ENCODE peak calls at places on chromosomes 11 and 22, in eight cellular contexts. One of them, this sample, is unnamed.

GRCh38 chr11:67354314-67355022 is 1.1 kb upstream of the POLD4 start:
- DNase-seq in breast epithelium: no peak
- DNase-seq in lung: peak; percentile 68
- DNase-seq in astrocyte: peak; percentile 94
- DNase-seq in ovary: peak; percentile 78
- DNase-seq in esophagus squamous epithelium: no peak
- DNase-seq in endothelial cell of umbilical vein: peak; percentile 93
- DNase-seq in cardiac muscle cell: peak; percentile 93
- DNase-seq in this sample: peak; percentile 86

GRCh38 chr11:107689317-107690202 is 22.3 kb downstream of the SLN start:
- DNase-seq in esophagus squamous epithelium: no peak
- DNase-seq in ovary: peak; percentile 23
- DNase-seq in endothelial cell of umbilical vein: peak; percentile 67
- DNase-seq in breast epithelium: peak; percentile 23
- DNase-seq in cardiac muscle cell: peak; percentile 81
- DNase-seq in lung: peak; percentile 85
- DNase-seq in astrocyte: peak; percentile 26
- DNase-seq in this sample: peak; percentile 89

GRCh38 chr11:79437274-79437980 is 3.4 kb downstream of the TENM4 start:
- DNase-seq in endothelial cell of umbilical vein: peak; percentile 5
- DNase-seq in breast epithelium: no peak
- DNase-seq in astrocyte: peak; percentile 42
- DNase-seq in cardiac muscle cell: peak; percentile 44
- DNase-seq in lung: peak; percentile 45
- DNase-seq in ovary: peak; percentile 84
- DNase-seq in esophagus squamous epithelium: no peak
- DNase-seq in this sample: peak; percentile 94

GRCh38 chr22:24105661-24106060 is 75.6 kb upstream of the SUSD2 start:
- DNase-seq in endothelial cell of umbilical vein: no peak
- DNase-seq in lung: no peak
- DNase-seq in astrocyte: no peak
- DNase-seq in esophagus squamous epithelium: no peak
- DNase-seq in breast epithelium: no peak
- DNase-seq in cardiac muscle cell: no peak
- DNase-seq in ovary: no peak
- DNase-seq in this sample: no peak

GRCh38 chr11:119616586-119617342 is 112.2 kb downstream of the NECTIN1 start:
- DNase-seq in cardiac muscle cell: no peak
- DNase-seq in esophagus squamous epithelium: no peak
- DNase-seq in breast epithelium: no peak
- DNase-seq in ovary: no peak
- DNase-seq in lung: no peak
- DNase-seq in endothelial cell of umbilical vein: no peak
- DNase-seq in astrocyte: no peak
- DNase-seq in this sample: no peak

GRCh38 chr22:50057868-50058311 is at the start of gene TTLL8:
- DNase-seq in astrocyte: no peak
- DNase-seq in esophagus squamous epithelium: no peak
- DNase-seq in cardiac muscle cell: no peak
- DNase-seq in ovary: no peak
- DNase-seq in endothelial cell of umbilical vein: no peak
- DNase-seq in breast epithelium: no peak
- DNase-seq in lung: no peak
- DNase-seq in this sample: peak; percentile 51

GRCh38 chr11:93000511-93001476 is 31.3 kb downstream of the MTNR1B start:
- DNase-seq in lung: no peak
- DNase-seq in breast epithelium: no peak
- DNase-seq in endothelial cell of umbilical vein: peak; percentile 86
- DNase-seq in esophagus squamous epithelium: no peak
- DNase-seq in astrocyte: peak; percentile 82
- DNase-seq in ovary: no peak
- DNase-seq in cardiac muscle cell: peak; percentile 64
- DNase-seq in this sample: no peak

GRCh38 chr11:64250875-64251721 is at the start of gene PLCB3:
- DNase-seq in lung: peak; percentile 50
- DNase-seq in breast epithelium: no peak
- DNase-seq in astrocyte: no peak
- DNase-seq in esophagus squamous epithelium: no peak
- DNase-seq in endothelial cell of umbilical vein: peak; percentile 40
- DNase-seq in ovary: no peak
- DNase-seq in cardiac muscle cell: peak; percentile 58
- DNase-seq in this sample: peak; percentile 91

GRCh38 chr11:26228778-26229177 is 103.2 kb upstream of the ANO3 start:
- DNase-seq in cardiac muscle cell: peak; percentile 40
- DNase-seq in breast epithelium: no peak
- DNase-seq in ovary: no peak
- DNase-seq in lung: no peak
- DNase-seq in astrocyte: peak; percentile 45
- DNase-seq in esophagus squamous epithelium: no peak
- DNase-seq in endothelial cell of umbilical vein: peak; percentile 81
- DNase-seq in this sample: no peak

GRCh38 chr22:40021401-40022000 is 26.7 kb downstream of the FAM83F start:
- DNase-seq in lung: no peak
- DNase-seq in endothelial cell of umbilical vein: no peak
- DNase-seq in cardiac muscle cell: no peak
- DNase-seq in esophagus squamous epithelium: no peak
- DNase-seq in breast epithelium: no peak
- DNase-seq in astrocyte: no peak
- DNase-seq in ovary: no peak
- DNase-seq in this sample: no peak

GRCh38 chr11:26134481-26135355 is 197.2 kb upstream of the ANO3 start:
- DNase-seq in esophagus squamous epithelium: no peak
- DNase-seq in endothelial cell of umbilical vein: peak; percentile 7
- DNase-seq in astrocyte: no peak
- DNase-seq in ovary: no peak
- DNase-seq in breast epithelium: no peak
- DNase-seq in lung: no peak
- DNase-seq in cardiac muscle cell: peak; percentile 18
- DNase-seq in this sample: peak; percentile 68

GRCh38 chr22:29638678-29639077 is 35.2 kb downstream of the NF2 start:
- DNase-seq in astrocyte: no peak
- DNase-seq in breast epithelium: no peak
- DNase-seq in endothelial cell of umbilical vein: no peak
- DNase-seq in esophagus squamous epithelium: no peak
- DNase-seq in cardiac muscle cell: no peak
- DNase-seq in ovary: no peak
- DNase-seq in lung: no peak
- DNase-seq in this sample: no peak

GRCh38 chr11:128555606-128556005 is 31.8 kb downstream of the ETS1 start:
- DNase-seq in endothelial cell of umbilical vein: peak; percentile 49
- DNase-seq in breast epithelium: no peak
- DNase-seq in cardiac muscle cell: peak; percentile 39
- DNase-seq in esophagus squamous epithelium: no peak
- DNase-seq in astrocyte: no peak
- DNase-seq in lung: no peak
- DNase-seq in ovary: no peak
- DNase-seq in this sample: peak; percentile 85
- TF ChIP-seq CTCF in endothelial cell of umbilical vein: peak; percentile 40
- TF ChIP-seq CTCF in breast epithelium: no peak
- TF ChIP-seq CTCF in cardiac muscle cell: peak; percentile 51
- TF ChIP-seq CTCF in esophagus squamous epithelium: no peak
- TF ChIP-seq CTCF in astrocyte: peak; percentile 20
- TF ChIP-seq CTCF in lung: no peak
- TF ChIP-seq CTCF in ovary: no peak
- TF ChIP-seq CTCF in this sample: peak; percentile 82

GRCh38 chr22:48185071-48185470 is 1422.6 kb downstream of the TBC1D22A start:
- DNase-seq in lung: no peak
- DNase-seq in astrocyte: no peak
- DNase-seq in esophagus squamous epithelium: no peak
- DNase-seq in endothelial cell of umbilical vein: no peak
- DNase-seq in ovary: no peak
- DNase-seq in cardiac muscle cell: no peak
- DNase-seq in breast epithelium: no peak
- DNase-seq in this sample: no peak
- H3K9me3 ChIP-seq in lung: no peaks in the 10 kb centered on the region
- H3K9me3 ChIP-seq in astrocyte: peaks cover 11% of the 10 kb centered on the region
- H3K9me3 ChIP-seq in esophagus squamous epithelium: no peaks in the 10 kb centered on the region
- H3K9me3 ChIP-seq in endothelial cell of umbilical vein: peaks cover 19% of the 10 kb centered on the region
- H3K9me3 ChIP-seq in ovary: no peaks in the 10 kb centered on the region
- H3K9me3 ChIP-seq in cardiac muscle cell: no peaks in the 10 kb centered on the region
- H3K9me3 ChIP-seq in breast epithelium: no peaks in the 10 kb centered on the region
- H3K9me3 ChIP-seq in this sample: no peaks in the 10 kb centered on the region

DNA sequence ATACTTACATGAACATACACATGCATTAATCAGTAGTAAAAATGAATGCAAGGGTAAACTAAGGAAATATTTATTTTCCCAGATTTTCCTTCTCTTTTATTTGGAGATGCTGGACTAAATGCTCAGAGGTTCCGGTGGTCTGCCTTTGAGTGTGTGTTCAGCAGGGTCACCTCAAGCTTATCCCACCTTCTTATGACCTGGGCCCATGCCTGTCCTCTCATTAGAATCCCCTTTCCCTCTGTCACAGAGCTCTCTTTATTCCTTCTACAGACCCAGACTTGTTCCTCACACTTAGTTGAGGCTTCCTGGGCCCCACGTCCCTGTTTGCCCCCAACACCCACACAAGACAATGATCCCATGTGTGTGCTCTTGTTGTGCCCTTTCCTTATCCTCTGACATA is 61.6 kb upstream of the TOP3B start:
- DNase-seq in astrocyte: no peak
- DNase-seq in endothelial cell of umbilical vein: no peak
- DNase-seq in breast epithelium: no peak
- DNase-seq in cardiac muscle cell: no peak
- DNase-seq in esophagus squamous epithelium: no peak
- DNase-seq in lung: no peak
- DNase-seq in ovary: no peak
- DNase-seq in this sample: no peak
- TF ChIP-seq CTCF in astrocyte: no peak
- TF ChIP-seq CTCF in endothelial cell of umbilical vein: no peak
- TF ChIP-seq CTCF in breast epithelium: no peak
- TF ChIP-seq CTCF in cardiac muscle cell: no peak
- TF ChIP-seq CTCF in esophagus squamous epithelium: no peak
- TF ChIP-seq CTCF in lung: no peak
- TF ChIP-seq CTCF in ovary: no peak
- TF ChIP-seq CTCF in this sample: no peak

GRCh38 chr11:106306942-106307341 is 229.5 kb downstream of the AASDHPPT start:
- DNase-seq in breast epithelium: no peak
- DNase-seq in cardiac muscle cell: no peak
- DNase-seq in esophagus squamous epithelium: no peak
- DNase-seq in astrocyte: no peak
- DNase-seq in ovary: no peak
- DNase-seq in endothelial cell of umbilical vein: no peak
- DNase-seq in lung: no peak
- DNase-seq in this sample: no peak
- H3K9me3 ChIP-seq in breast epithelium: no peaks in the 10 kb centered on the region
- H3K9me3 ChIP-seq in cardiac muscle cell: no peaks in the 10 kb centered on the region
- H3K9me3 ChIP-seq in esophagus squamous epithelium: no peaks in the 10 kb centered on the region
- H3K9me3 ChIP-seq in astrocyte: no peaks in the 10 kb centered on the region
- H3K9me3 ChIP-seq in ovary: no peaks in the 10 kb centered on the region
- H3K9me3 ChIP-seq in endothelial cell of umbilical vein: no peaks in the 10 kb centered on the region
- H3K9me3 ChIP-seq in lung: peaks cover 3% of the 10 kb centered on the region
- H3K9me3 ChIP-seq in this sample: peaks cover 25% of the 10 kb centered on the region

GRCh38 chr11:90113541-90113940 is 20.9 kb upstream of the NAALAD2 start:
- DNase-seq in breast epithelium: no peak
- DNase-seq in cardiac muscle cell: peak; percentile 19
- DNase-seq in astrocyte: no peak
- DNase-seq in ovary: no peak
- DNase-seq in lung: no peak
- DNase-seq in esophagus squamous epithelium: no peak
- DNase-seq in endothelial cell of umbilical vein: peak; percentile 20
- DNase-seq in this sample: no peak
- TF ChIP-seq CTCF in breast epithelium: no peak
- TF ChIP-seq CTCF in cardiac muscle cell: peak; percentile 35
- TF ChIP-seq CTCF in astrocyte: peak; percentile 18
- TF ChIP-seq CTCF in ovary: no peak
- TF ChIP-seq CTCF in lung: no peak
- TF ChIP-seq CTCF in esophagus squamous epithelium: peak; percentile 44
- TF ChIP-seq CTCF in endothelial cell of umbilical vein: no peak
- TF ChIP-seq CTCF in this sample: peak; percentile 72

GRCh38 chr11:133827556-133827955 is 17.8 kb downstream of the SPATA19 start:
- DNase-seq in breast epithelium: no peak
- DNase-seq in esophagus squamous epithelium: no peak
- DNase-seq in lung: peak; percentile 10
- DNase-seq in ovary: no peak
- DNase-seq in cardiac muscle cell: no peak
- DNase-seq in astrocyte: no peak
- DNase-seq in endothelial cell of umbilical vein: no peak
- DNase-seq in this sample: no peak

GRCh38 chr11:133828861-133829260 is 16.5 kb downstream of the SPATA19 start:
- DNase-seq in ovary: no peak
- DNase-seq in esophagus squamous epithelium: no peak
- DNase-seq in astrocyte: no peak
- DNase-seq in lung: no peak
- DNase-seq in cardiac muscle cell: no peak
- DNase-seq in endothelial cell of umbilical vein: no peak
- DNase-seq in breast epithelium: peak; percentile 1
- DNase-seq in this sample: no peak

GRCh38 chr11:133832096-133833081 is 12.9 kb downstream of the SPATA19 start:
- DNase-seq in lung: peak; percentile 18
- DNase-seq in endothelial cell of umbilical vein: no peak
- DNase-seq in astrocyte: no peak
- DNase-seq in cardiac muscle cell: no peak
- DNase-seq in ovary: no peak
- DNase-seq in breast epithelium: peak; percentile 12
- DNase-seq in esophagus squamous epithelium: no peak
- DNase-seq in this sample: peak; percentile 46

GRCh38 chr11:133830931-133831907 is 14.1 kb downstream of the SPATA19 start:
- DNase-seq in lung: no peak
- DNase-seq in astrocyte: no peak
- DNase-seq in ovary: no peak
- DNase-seq in esophagus squamous epithelium: no peak
- DNase-seq in breast epithelium: peak; percentile 7
- DNase-seq in cardiac muscle cell: no peak
- DNase-seq in endothelial cell of umbilical vein: no peak
- DNase-seq in this sample: peak; percentile 75

DNA sequence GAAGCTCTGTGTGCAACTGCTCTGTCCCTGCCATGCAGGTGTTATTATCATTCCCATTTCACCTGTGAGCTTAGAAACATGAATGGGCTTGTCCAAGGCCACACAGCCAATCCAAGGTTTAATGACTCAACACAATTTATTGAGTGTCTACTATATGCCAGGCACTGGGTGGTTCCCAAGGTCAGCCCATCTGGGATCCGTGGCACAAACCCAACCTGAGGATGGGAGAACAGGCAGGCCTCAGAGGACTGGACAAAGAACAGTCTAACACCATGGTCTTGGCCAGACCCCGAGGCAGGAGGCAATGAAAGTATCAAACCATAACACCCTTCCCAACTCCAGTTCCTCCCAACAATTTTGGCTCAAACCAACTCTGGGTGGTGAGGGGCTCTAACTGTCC is 15.7 kb downstream of the SPATA19 start:
- DNase-seq in breast epithelium: peak; percentile 5
- DNase-seq in endothelial cell of umbilical vein: no peak
- DNase-seq in ovary: no peak
- DNase-seq in astrocyte: no peak
- DNase-seq in esophagus squamous epithelium: no peak
- DNase-seq in lung: no peak
- DNase-seq in cardiac muscle cell: no peak
- DNase-seq in this sample: no peak
- H3K9me3 ChIP-seq in breast epithelium: no peaks in the 10 kb centered on the region
- H3K9me3 ChIP-seq in endothelial cell of umbilical vein: no peaks in the 10 kb centered on the region
- H3K9me3 ChIP-seq in ovary: no peaks in the 10 kb centered on the region
- H3K9me3 ChIP-seq in astrocyte: no peaks in the 10 kb centered on the region
- H3K9me3 ChIP-seq in esophagus squamous epithelium: no peaks in the 10 kb centered on the region
- H3K9me3 ChIP-seq in lung: no peaks in the 10 kb centered on the region
- H3K9me3 ChIP-seq in cardiac muscle cell: no peaks in the 10 kb centered on the region
- H3K9me3 ChIP-seq in this sample: no peaks in the 10 kb centered on the region

This sample was measured in endodermal cell.